ENCODE peak calls at places on chromosome 1, in ten cellular contexts. V is SJSA1; F is GM20000; D is H54; U is M059J; Q is retinal pigment epithelial cell; B is smooth muscle cell of the brain vasculature; O is activated CD8-positive, alpha-beta memory T cell treated with anti-CD3 and anti-CD28 coated beads for 24 hours; I is heart right ventricle; H is CMK. E is an unnamed sample.

GRCh38 chr1:169900567-169900966 is 6.9 kb upstream of the SCYL3 start:
- DNase-seq in H (no peak), F (no peak), Q (no peak), O (no peak), B (no peak), D (no peak), U (no peak), I (no peak), V (no peak), E (no peak)

GRCh38 chr1:160622885-160623633 is 23.8 kb downstream of the SLAMF1 start:
- DNase-seq in D (no peak), F (no peak), O (no peak), U (no peak), Q (no peak), H (no peak), B (no peak), V (no peak), I (no peak), E (no peak)

GRCh38 chr1:188359315-188359714 is 1530.6 kb downstream of the PLA2G4A start:
- DNase-seq in O (no peak), B (no peak), F (no peak), V (no peak), Q (no peak), U (no peak), I (no peak), H (no peak), D (no peak), E (no peak)

GRCh38 chr1:37461698-37462436 is 12.5 kb upstream of the ZC3H12A start:
- DNase-seq in O (no peak), V (no peak), F (no peak), D (no peak), B (no peak), I (no peak), U (no peak), H (no peak), Q (no peak), E (no peak)

GRCh38 chr1:15691434-15692032 is 7.4 kb downstream of the PLEKHM2 start:
- DNase-seq in B (no peak), D (no peak), O (no peak), H (no peak), I (peak), F (no peak), Q (no peak), V (no peak), U (no peak), E (no peak)

GRCh38 chr1:208731976-208732821 is 488.0 kb upstream of the PLXNA2 start:
- DNase-seq in O (no peak), U (peak), H (no peak), F (peak), D (no peak), Q (no peak), B (no peak), I (no peak), V (no peak), E (peak)

GRCh38 chr1:228402638-228403025 is 4.0 kb downstream of the TRIM11 start:
- DNase-seq in O (no peak), F (no peak), I (no peak), U (no peak), Q (no peak), B (no peak), H (no peak), D (no peak), V (no peak), E (no peak)

GRCh38 chr1:107804134-107804533 is 160.8 kb downstream of the VAV3 start:
- DNase-seq in I (no peak), O (no peak), D (no peak), V (no peak), H (no peak), Q (no peak), U (no peak), B (no peak), F (no peak), E (no peak)

GRCh38 chr1:58062635-58063034 is 483.9 kb downstream of the OMA1 start:
- DNase-seq in B (no peak), Q (no peak), H (no peak), F (no peak), I (no peak), D (no peak), V (no peak), U (peak), O (no peak), E (peak)

GRCh38 chr1:53681647-53682368 is 57.2 kb downstream of the GLIS1 start:
- DNase-seq in Q (no peak), F (peak), O (peak), V (no peak), I (peak), B (no peak), H (no peak), D (no peak), U (peak), E (peak)

GRCh38 chr1:203324103-203325003 is 19.0 kb downstream of the BTG2 start:
- DNase-seq in Q (no peak), D (no peak), O (no peak), U (no peak), B (no peak), F (no peak), V (no peak), H (no peak), I (no peak), E (no peak)

GRCh38 chr1:147567594-147568381 is 26.5 kb downstream of the BCL9 start:
- DNase-seq in H (no peak), B (no peak), Q (no peak), D (no peak), I (no peak), U (no peak), V (no peak), O (no peak), F (no peak), E (no peak)

GRCh38 chr1:63774617-63775417 is 1.0 kb downstream of the ROR1 start:
- DNase-seq in Q (no peak), V (peak), F (peak), H (no peak), I (peak), B (no peak), D (peak), O (no peak), U (peak), E (no peak)

GRCh38 chr1:11487196-11487751 is 8.3 kb downstream of the DISP3 start:
- DNase-seq in Q (no peak), D (no peak), U (no peak), B (no peak), V (no peak), O (no peak), H (no peak), I (no peak), F (no peak), E (no peak)

GRCh38 chr1:171911506-171911905 is 70.2 kb downstream of the DNM3 start:
- DNase-seq in O (no peak), Q (no peak), D (peak), H (no peak), I (no peak), F (no peak), U (peak), B (no peak), V (no peak), E (peak)

GRCh38 chr1:161198877-161199431 is at the start of gene ADAMTS4:
- DNase-seq in H (no peak), O (no peak), B (no peak), U (peak), Q (no peak), V (no peak), D (no peak), F (no peak), I (peak), E (no peak)

GRCh38 chr1:178262101-178262500 is 168.2 kb downstream of the RASAL2 start:
- DNase-seq in B (no peak), V (no peak), O (no peak), D (no peak), F (no peak), U (peak), I (no peak), Q (peak), H (no peak), E (peak)

GRCh38 chr1:103208844-103209243 is 100.5 kb upstream of the COL11A1 start:
- DNase-seq in H (no peak), I (no peak), B (no peak), Q (no peak), V (no peak), D (no peak), U (no peak), F (no peak), O (no peak), E (no peak)

GRCh38 chr1:216221260-216221700 is 202.0 kb downstream of the USH2A start:
- DNase-seq in B (peak), F (peak), H (no peak), I (no peak), V (no peak), O (no peak), D (peak), U (peak), Q (peak), E (peak)

GRCh38 chr1:231192620-231193163 is 30.8 kb downstream of the TRIM67 start:
- DNase-seq in Q (peak), V (no peak), U (peak), O (no peak), H (peak), B (peak), F (no peak), D (no peak), I (peak), E (peak)

GRCh38 chr1:228034954-228035837 is 28.4 kb downstream of the WNT3A start:
- DNase-seq in B (no peak), V (peak), F (no peak), U (no peak), I (no peak), D (no peak), H (no peak), Q (no peak), O (no peak), E (no peak)

GRCh38 chr1:27873671-27874384 is 1.5 kb downstream of the THEMIS2 start:
- DNase-seq in F (no peak), Q (no peak), B (no peak), O (no peak), H (no peak), I (no peak), D (no peak), U (no peak), V (no peak), E (no peak)

GRCh38 chr1:8424539-8425116 is 106.7 kb downstream of the SLC45A1 start:
- DNase-seq in H (peak), O (peak), F (peak), B (no peak), U (peak), V (no peak), D (no peak), Q (no peak), I (peak), E (peak)

GRCh38 chr1:23101101-23101827 is 67.4 kb downstream of the LUZP1 start:
- DNase-seq in D (no peak), O (no peak), F (no peak), Q (no peak), V (no peak), B (no peak), H (no peak), U (peak), I (no peak), E (peak)

GRCh38 chr1:36857761-36858160 is 176.6 kb downstream of the GRIK3 start:
- DNase-seq in D (no peak), O (no peak), B (no peak), F (no peak), V (no peak), I (no peak), Q (no peak), U (no peak), H (no peak), E (no peak)